ENCODE peak calls at places on chromosomes 16 and 17, in four cellular contexts. C is CD8-positive, alpha-beta T cell; D is adrenal gland; N is stomach. V is an unnamed sample. For H3K4me1 and H3K27me3, the result is how much of the 10 kb centered on the place peaks cover.

GRCh38 chr16:1541293-1542165 is 8.1 kb downstream of the TMEM204 start:
- DNase-seq in N (no peak), C (no peak), D (no peak), V (no peak)

GRCh38 chr17:7703584-7704574 is 1.1 kb upstream of the EFNB3 start:
- DNase-seq in N (peak), D (peak), C (no peak), V (peak)

GRCh38 chr16:30621765-30622164 is 11.6 kb upstream of the ZNF689 start:
- DNase-seq in C (no peak), D (no peak), N (no peak), V (peak)

GRCh38 chr16:85363881-85364280 is 249.2 kb upstream of the GSE1 start:
- DNase-seq in N (no peak), D (no peak), C (no peak), V (no peak)

GRCh38 chr17:40304464-40304863 is 4.5 kb upstream of the RARA start:
- DNase-seq in C (no peak), D (peak), N (no peak), V (no peak)

GRCh38 chr16:14562691-14563491 is 67.2 kb downstream of the PARN start:
- DNase-seq in D (peak), N (peak), C (no peak), V (peak)

GRCh38 chr16:67470314-67470713 is 10.6 kb downstream of the ATP6V0D1 start:
- DNase-seq in C (no peak), D (peak), N (peak), V (no peak)

GRCh38 chr16:88844412-88845118 is 12.2 kb downstream of the GALNS start:
- DNase-seq in C (no peak), D (no peak), N (no peak), V (no peak)

GRCh38 chr17:70187383-70187782 is 18.1 kb downstream of the KCNJ2 start:
- DNase-seq in C (no peak), N (no peak), D (no peak), V (peak)

GRCh38 chr16:425082-425718 is at the start of gene RAB11FIP3:
- DNase-seq in C (peak), D (peak), N (peak), V (peak)

GRCh38 chr16:51509336-51509735 is 358.3 kb upstream of the SALL1 start:
- DNase-seq in N (no peak), D (no peak), C (no peak), V (no peak)

GRCh38 chr17:8954339-8954738 is 11.2 kb downstream of the PIK3R5 start:
- DNase-seq in N (peak), C (peak), D (peak), V (no peak)

GRCh38 chr16:7025616-7026190 is 306.9 kb upstream of the RBFOX1 start:
- DNase-seq in C (no peak), D (peak), N (peak), V (no peak)

GRCh38 chr16:27174798-27175197 is 28.5 kb upstream of the KDM8 start:
- DNase-seq in N (no peak), D (no peak), C (no peak), V (peak)

GRCh38 chr17:44187131-44187899 is 543 bp downstream of the TMUB2 start:
- DNase-seq in C (no peak), D (peak), N (no peak), V (no peak)

GRCh38 chr16:24088767-24089166 is 167.4 kb upstream of the CACNG3 start:
- DNase-seq in C (no peak), N (no peak), D (no peak), V (peak)

GRCh38 chr16:57252148-57252721 is 7.2 kb downstream of the ARL2BP start:
- DNase-seq in N (no peak), D (peak), C (peak), V (no peak)

GRCh38 chr17:72514321-72514861 is 393.6 kb downstream of the SOX9 start:
- DNase-seq in C (no peak), N (no peak), D (no peak), V (no peak)
- H3K4me1 ChIP-seq in C (under half), N (half or more), D (under half), V (under half)

GRCh38 chr17:71762526-71762925 is 358.3 kb upstream of the SOX9 start:
- DNase-seq in D (no peak), C (no peak), N (no peak), V (no peak)

GRCh38 chr17:71759422-71760060 is 361.3 kb upstream of the SOX9 start:
- DNase-seq in N (no peak), C (no peak), D (no peak), V (no peak)

GRCh38 chr17:71765437-71765836 is 355.4 kb upstream of the SOX9 start:
- DNase-seq in N (no peak), D (no peak), C (no peak), V (no peak)

GRCh38 chr17:71760062-71760720 is 360.6 kb upstream of the SOX9 start:
- DNase-seq in D (no peak), C (no peak), N (no peak), V (peak)

DNA sequence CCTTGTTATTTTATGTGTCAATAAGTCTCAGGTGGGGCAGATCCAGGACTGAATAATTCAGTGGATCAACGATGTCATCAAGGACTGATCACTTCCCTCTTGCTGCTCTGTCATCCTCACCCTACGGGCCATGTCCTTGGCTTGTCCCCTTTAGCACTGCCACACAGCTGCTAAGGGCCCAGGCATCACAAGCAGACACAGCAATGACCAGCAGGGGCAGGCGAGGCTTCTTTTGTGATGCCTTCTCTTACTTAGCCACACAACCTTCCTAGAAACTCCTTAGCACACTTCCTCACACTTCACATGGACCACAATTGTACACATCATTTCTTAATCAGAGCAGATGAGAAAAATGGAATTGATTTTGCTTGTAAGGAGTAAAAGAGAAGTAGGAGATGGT is 356.3 kb upstream of the SOX9 start:
- DNase-seq in D (peak), N (no peak), C (no peak), V (no peak)
- TF ChIP-seq CTCF in D (peak), N (no peak), C (no peak), V (peak)

DNA sequence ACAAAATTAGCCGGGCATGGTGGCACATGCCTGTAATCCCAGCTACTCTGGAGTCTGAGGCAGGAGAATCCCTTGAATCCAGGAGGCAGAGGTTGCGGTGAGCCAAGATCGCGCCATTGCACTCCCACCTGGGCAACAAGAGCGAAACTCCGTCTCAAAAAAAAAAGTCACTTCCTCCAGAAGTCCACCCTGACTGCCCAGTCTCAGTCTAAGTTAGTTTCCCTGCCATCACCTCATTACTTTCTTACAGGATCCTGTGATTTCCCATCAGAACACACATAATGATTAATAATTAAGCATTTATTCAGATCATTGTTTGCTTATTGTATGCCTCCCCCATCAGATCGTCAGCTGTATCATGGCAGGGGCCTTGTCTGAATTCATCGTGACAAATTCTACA is 31.6 kb downstream of the ABCC3 start:
- DNase-seq in D (no peak), C (no peak), N (no peak), V (no peak)
- H3K27me3 ChIP-seq in D (under half), C (under half), N (under half), V (under half)

GRCh38 chr17:80793851-80794267 is 197.8 kb upstream of the CHMP6 start:
- DNase-seq in C (no peak), D (no peak), N (no peak), V (no peak)
- H3K4me1 ChIP-seq in C (under half), D (half or more), N (half or more), V (under half)

GRCh38 chr17:66897141-66897540 is 62.2 kb downstream of the CACNG5 start:
- DNase-seq in D (no peak), C (no peak), N (no peak), V (no peak)

GRCh38 chr17:66898536-66898935 is 63.6 kb downstream of the CACNG5 start:
- DNase-seq in N (no peak), D (no peak), C (no peak), V (no peak)

GRCh38 chr17:66903781-66904180 is 60.7 kb upstream of the CACNG4 start:
- DNase-seq in N (no peak), C (no peak), D (no peak), V (no peak)

GRCh38 chr17:66904760-66905637 is 59.5 kb upstream of the CACNG4 start:
- DNase-seq in N (peak), D (no peak), C (no peak), V (peak)

DNA sequence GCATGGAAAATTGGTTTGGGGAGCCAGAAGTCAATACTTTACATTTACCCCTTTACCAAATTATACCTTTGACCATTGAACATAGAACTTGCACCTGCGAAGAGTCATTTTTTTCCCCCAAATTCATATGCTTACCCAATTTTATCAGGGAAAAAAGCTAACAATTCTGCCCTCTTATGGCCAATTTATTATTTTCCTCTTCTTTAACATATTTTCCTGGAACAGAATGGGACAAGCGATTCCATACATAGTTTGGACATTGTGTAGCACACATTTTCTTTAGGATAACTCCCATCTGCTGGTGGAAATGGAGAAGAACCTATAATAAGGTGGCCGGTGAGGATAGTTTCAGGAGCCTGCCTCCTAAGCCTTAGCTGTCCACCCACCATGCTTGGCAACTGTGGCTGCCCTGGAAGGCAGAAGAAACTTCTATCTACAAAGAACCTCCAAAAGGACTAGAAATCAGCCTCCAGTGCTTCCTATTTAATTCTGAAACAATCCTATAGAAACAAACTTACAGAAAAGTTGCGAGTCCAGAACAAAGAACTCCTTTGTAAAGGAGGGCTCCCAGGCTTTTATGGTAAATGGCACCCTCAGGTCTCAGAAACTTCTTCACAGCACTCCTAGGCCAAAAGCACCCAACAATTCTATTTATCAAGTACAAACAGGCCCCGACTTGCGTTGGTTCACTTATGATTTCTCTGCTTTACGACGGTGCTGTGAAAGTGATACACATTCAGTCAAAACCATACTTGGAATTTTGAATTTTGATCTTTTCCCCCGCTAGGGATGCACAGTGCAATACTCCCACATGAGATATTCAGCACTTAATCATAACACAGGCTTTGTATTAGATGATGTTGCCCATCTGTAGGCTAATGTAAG is 64.1 kb upstream of the CACNG4 start:
- DNase-seq in D (no peak), C (no peak), N (no peak), V (peak)
- TF ChIP-seq CTCF in D (peak), C (no peak), N (no peak), V (peak)

V was measured in foreskin keratinocyte.